ENCODE peak calls at places on chromosomes 11 and 22, in six cellular contexts. N is PC-3; C is tibial artery; T is activated CD8-positive, alpha-beta T cell treated with anti-CD3 and anti-CD28 coated beads for 36 hours; H is IMR-90; K is right lobe of liver. D is an unnamed sample.

GRCh38 chr11:122339661-122340060 is 223.6 kb upstream of the BLID start:
- DNase-seq in N (no peak), C (no peak), T (no peak), H (no peak), K (no peak), D (no peak)

GRCh38 chr11:115944596-115944995 is 440.4 kb upstream of the CADM1 start:
- DNase-seq in N (no peak), C (no peak), T (no peak), H (no peak), K (no peak), D (no peak)

GRCh38 chr11:120601566-120601965 is 90.0 kb downstream of the GRIK4 start:
- DNase-seq in N (peak), C (no peak), T (no peak), H (peak), K (no peak), D (no peak)

GRCh38 chr11:77066229-77067023 is at the start of gene CAPN5:
- DNase-seq in N (peak), C (peak), T (peak), H (peak), K (peak), D (peak)

GRCh38 chr11:88012456-88012855 is 162.8 kb downstream of the RAB38 start:
- DNase-seq in N (no peak), C (no peak), T (no peak), H (no peak), K (no peak), D (no peak)

GRCh38 chr11:12175694-12176241 is 65.4 kb downstream of the MICAL2 start:
- DNase-seq in N (peak), C (no peak), T (peak), H (peak), K (no peak), D (no peak)

GRCh38 chr11:34169664-34170063 is 64.2 kb downstream of the NAT10 start:
- DNase-seq in N (no peak), C (no peak), T (no peak), H (no peak), K (no peak), D (peak)

GRCh38 chr22:46041642-46042041 is 64.7 kb upstream of the WNT7B start:
- DNase-seq in N (no peak), C (no peak), T (no peak), H (no peak), K (no peak), D (no peak)

DNA sequence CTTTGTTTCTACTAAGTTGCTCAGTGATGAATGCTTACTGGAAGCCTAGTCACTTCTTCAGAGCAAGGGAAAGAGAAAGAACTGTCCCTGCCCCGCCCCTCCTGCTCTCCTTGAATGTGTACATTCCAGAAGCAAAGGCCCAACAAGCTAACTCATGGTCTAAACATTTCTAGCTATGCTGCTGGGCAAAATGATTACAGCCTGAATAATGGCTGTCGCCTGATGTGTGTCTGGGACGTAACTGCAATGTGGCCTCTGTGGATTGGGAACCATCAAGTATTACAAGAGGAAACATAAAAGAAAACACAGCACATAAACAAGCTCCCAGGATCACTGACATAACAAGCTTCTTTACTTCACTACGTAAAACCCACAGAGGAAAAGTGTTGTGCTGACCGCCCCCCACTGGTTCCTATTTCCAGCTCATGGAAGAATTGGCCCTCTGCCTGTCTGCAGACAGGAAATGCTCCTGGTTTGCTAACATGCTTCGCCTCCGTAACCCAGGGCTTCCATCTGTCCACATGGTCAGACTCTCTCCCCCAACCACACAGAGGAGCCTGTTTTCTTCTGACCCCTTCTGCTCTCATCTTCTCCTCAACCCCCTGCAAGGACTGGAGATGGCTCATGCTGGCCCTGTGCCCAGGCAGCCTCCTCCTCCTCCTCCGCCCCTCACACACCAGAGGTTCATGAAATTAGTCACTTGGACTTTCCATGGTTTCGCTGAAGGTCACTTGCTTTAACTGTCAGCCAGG is 187.2 kb downstream of the MAML2 start:
- DNase-seq in N (peak), C (peak), T (peak), H (peak), K (peak), D (no peak)
- TF ChIP-seq CTCF in N (no peak), C (no peak), T (no peak), H (peak), K (no peak), D (no peak)

GRCh38 chr11:46519351-46519750 is 74.5 kb downstream of the AMBRA1 start:
- DNase-seq in N (no peak), C (no peak), T (no peak), H (no peak), K (no peak), D (no peak)

GRCh38 chr11:46512261-46512881 is 81.5 kb downstream of the AMBRA1 start:
- DNase-seq in N (no peak), C (no peak), T (no peak), H (no peak), K (no peak), D (no peak)

GRCh38 chr11:46511352-46511751 is 82.5 kb downstream of the AMBRA1 start:
- DNase-seq in N (no peak), C (no peak), T (no peak), H (no peak), K (no peak), D (no peak)

GRCh38 chr11:46514370-46514769 is 79.5 kb downstream of the AMBRA1 start:
- DNase-seq in N (no peak), C (no peak), T (no peak), H (no peak), K (no peak), D (no peak)

GRCh38 chr11:46513934-46514342 is 79.9 kb downstream of the AMBRA1 start:
- DNase-seq in N (no peak), C (peak), T (no peak), H (peak), K (peak), D (peak)
- TF ChIP-seq CTCF in N (no peak), C (no peak), T (no peak), H (no peak), K (no peak), D (no peak)

DNA sequence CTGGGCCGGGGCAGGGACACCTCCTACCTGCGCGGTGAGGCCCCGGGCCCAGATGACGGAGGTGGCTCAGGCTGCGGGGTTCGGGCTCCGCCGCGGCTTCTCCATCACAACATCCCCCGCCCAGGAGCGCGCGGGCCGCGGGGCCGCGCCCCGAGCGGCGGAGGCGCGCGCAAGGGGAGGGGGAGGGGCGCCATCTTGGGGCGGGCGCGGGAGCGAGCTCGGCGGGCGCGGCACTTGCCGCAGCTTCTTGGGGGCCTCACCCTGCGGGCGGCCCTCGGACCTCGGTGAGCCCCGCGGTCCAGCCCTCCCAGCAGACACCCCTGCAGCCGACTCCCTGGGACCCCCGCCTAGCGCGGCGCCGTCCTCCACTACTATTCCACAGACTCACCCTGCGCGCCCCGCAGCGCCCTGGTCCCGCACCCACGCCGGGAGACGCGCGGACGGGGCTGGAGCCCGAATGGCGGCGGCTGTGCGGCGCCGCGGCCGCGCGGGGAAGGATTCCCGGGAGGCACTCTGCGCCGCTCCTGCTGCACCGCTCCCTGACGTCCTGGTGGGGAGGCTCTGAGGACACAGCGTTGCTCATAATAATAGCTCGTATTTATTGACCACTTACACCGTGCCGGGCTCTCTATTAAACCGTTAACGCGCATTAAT is at the start of gene APBB1:
- DNase-seq in N (peak), C (peak), T (peak), H (peak), K (peak), D (peak)
- TF ChIP-seq CTCF in N (peak), C (peak), T (no peak), H (peak), K (peak), D (no peak)

DNA sequence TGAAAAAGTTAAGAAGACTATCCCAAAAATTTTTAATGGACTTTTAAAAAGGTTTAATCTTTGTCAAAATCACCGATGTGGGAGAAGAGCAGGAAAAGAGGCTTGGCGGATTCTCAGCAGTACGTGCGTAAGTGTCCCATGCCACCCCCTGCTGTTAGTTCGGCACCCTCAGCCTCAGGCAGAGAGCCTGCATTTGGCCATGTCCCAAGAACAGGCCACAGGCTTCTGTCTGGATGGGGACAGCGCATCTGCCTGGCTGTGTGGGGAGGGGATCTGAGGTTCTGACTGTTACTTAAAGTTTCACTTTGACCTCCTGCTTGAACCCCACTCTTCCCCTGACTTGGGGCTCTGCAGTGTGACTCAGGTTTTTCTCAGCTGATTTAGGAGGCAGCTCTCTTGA is 35.3 kb downstream of the EXT2 start:
- DNase-seq in N (no peak), C (no peak), T (no peak), H (no peak), K (no peak), D (no peak)
- TF ChIP-seq CTCF in N (no peak), C (no peak), T (no peak), H (no peak), K (no peak), D (no peak)

GRCh38 chr11:20672575-20672974 is 3.2 kb downstream of the NELL1 start:
- DNase-seq in N (peak), C (no peak), T (no peak), H (no peak), K (no peak), D (no peak)
- TF ChIP-seq CTCF in N (peak), C (no peak), T (peak), H (peak), K (peak), D (peak)

D was measured in glutamatergic neuron.